ENCODE peak calls at places on chromosome 19, in five cellular contexts. T is H9, E is H1, W is neuronal stem cell, D is mesenchymal stem cell. B is an unnamed sample.

GRCh38 chr19:32231020-32231419 is 114.4 kb upstream of the ZNF507 start:
- DNase-seq in E (no peak), T (no peak), W (no peak), D (no peak), B (no peak)

GRCh38 chr19:54029930-54030490 is 33.7 kb downstream of the VSTM1 start:
- DNase-seq in W (peak), T (peak), D (peak), E (peak), B (peak)

GRCh38 chr19:42655748-42656147 is 61.0 kb upstream of the CEACAM8 start:
- DNase-seq in W (no peak), E (no peak), T (no peak), D (no peak), B (no peak)

GRCh38 chr19:39237200-39238184 is 7.3 kb downstream of the IFNL3 start:
- DNase-seq in E (no peak), W (no peak), D (no peak), T (peak), B (peak)

GRCh38 chr19:33436360-33437345 is 63.1 kb downstream of the CEBPG start:
- DNase-seq in W (no peak), T (no peak), E (no peak), D (no peak), B (no peak)

GRCh38 chr19:48812094-48812929 is 1.5 kb upstream of the BCAT2 start:
- DNase-seq in E (no peak), T (peak), D (peak), W (peak), B (peak)

GRCh38 chr19:23512151-23512925 is 117.1 kb upstream of the ZNF91 start:
- DNase-seq in W (no peak), D (no peak), E (no peak), T (no peak), B (peak)

GRCh38 chr19:18128044-18128443 is 24.9 kb upstream of the PIK3R2 start:
- DNase-seq in E (no peak), W (no peak), T (no peak), D (peak), B (no peak)

GRCh38 chr19:42239544-42240220 is 2.7 kb downstream of the GSK3A start:
- DNase-seq in D (no peak), W (no peak), E (no peak), T (no peak), B (no peak)

GRCh38 chr19:42024622-42025111 is 30.6 kb upstream of the ATP1A3 start:
- DNase-seq in W (no peak), D (peak), T (no peak), E (no peak), B (no peak)

GRCh38 chr19:34408421-34408820 is 4.2 kb downstream of the PDCD2L start:
- DNase-seq in W (no peak), D (no peak), E (no peak), T (no peak), B (no peak)

GRCh38 chr19:48169585-48169973 is 565 bp downstream of the LIG1 start:
- DNase-seq in D (peak), W (peak), T (peak), E (peak), B (peak)

GRCh38 chr19:16296713-16297112 is 27.9 kb upstream of the KLF2 start:
- DNase-seq in E (no peak), W (no peak), D (no peak), T (no peak), B (no peak)
- H2BK5ac ChIP-seq in E (no peak), W (no peak), D (no peak), T (no peak), B (no peak)

DNA sequence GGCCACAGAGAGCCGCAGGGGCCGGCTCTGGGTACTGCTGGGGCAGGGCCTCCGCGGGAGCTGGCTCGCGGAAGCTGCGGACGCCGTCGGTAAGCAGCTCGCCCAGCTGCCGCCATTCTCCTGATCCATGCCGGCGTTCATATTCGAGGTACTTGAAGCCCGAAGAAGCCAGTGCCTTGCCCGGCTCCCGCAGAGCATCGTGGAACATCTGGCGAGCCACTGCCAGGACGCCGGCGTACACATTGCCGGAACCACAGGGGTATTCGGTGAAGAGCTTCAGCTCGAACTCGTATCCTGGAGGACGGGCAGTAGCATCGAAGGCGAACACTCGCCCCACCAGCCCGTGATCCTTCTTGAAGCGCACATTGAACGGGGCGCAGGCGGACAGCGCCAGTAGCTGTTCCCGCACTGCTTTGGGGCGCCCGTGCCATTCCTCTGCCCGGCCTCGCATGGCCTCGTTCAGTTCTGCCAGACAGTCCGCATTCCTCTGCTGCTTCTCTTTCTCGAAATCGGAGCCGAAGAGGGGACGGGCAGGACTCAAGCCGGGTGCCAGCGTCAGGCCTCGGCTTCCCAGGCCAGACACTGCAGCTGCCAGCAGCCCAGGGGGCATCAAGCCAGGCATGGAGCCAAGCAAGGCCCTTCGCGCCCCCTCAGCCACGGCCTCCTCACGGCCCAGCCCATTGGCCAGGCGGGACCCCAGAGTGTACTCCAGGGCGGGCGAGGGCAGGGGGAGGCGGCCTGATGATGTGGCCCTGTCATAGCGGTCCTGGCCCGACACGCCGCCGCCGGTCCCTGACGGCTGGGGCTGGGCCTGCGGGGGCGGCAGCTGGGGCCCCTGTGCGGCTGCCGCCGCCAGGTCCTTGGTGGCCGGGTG is 1.0 kb downstream of the IRF2BP1 start:
- DNase-seq in T (peak), E (no peak), W (no peak), D (no peak), B (peak)
- H2BK12ac ChIP-seq in T (no peak), E (peak), W (peak), D (peak), B (no peak)

GRCh38 chr19:55493650-55494171 is 5.5 kb downstream of the SSC5D start:
- DNase-seq in W (no peak), E (no peak), D (no peak), T (no peak), B (no peak)
- H4K91ac ChIP-seq in W (no peak), E (no peak), D (no peak), T (no peak), B (peak)

GRCh38 chr19:7533925-7534480 is 1.5 kb upstream of the PNPLA6 start:
- DNase-seq in W (peak), E (peak), D (peak), T (peak), B (peak)
- H2BK5ac ChIP-seq in W (peak), E (peak), D (no peak), T (no peak), B (peak)

GRCh38 chr19:45958763-45959516 is 14.7 kb downstream of the NOVA2 start:
- DNase-seq in D (no peak), E (no peak), T (no peak), W (no peak), B (no peak)

GRCh38 chr19:45960595-45961235 is 12.9 kb downstream of the NOVA2 start:
- DNase-seq in T (peak), E (no peak), D (no peak), W (no peak), B (no peak)

GRCh38 chr19:45958320-45958719 is 15.3 kb downstream of the NOVA2 start:
- DNase-seq in D (no peak), E (no peak), W (no peak), T (no peak), B (no peak)

GRCh38 chr19:45959517-45960025 is 14.1 kb downstream of the NOVA2 start:
- DNase-seq in W (no peak), D (no peak), T (no peak), E (no peak), B (no peak)

DNA sequence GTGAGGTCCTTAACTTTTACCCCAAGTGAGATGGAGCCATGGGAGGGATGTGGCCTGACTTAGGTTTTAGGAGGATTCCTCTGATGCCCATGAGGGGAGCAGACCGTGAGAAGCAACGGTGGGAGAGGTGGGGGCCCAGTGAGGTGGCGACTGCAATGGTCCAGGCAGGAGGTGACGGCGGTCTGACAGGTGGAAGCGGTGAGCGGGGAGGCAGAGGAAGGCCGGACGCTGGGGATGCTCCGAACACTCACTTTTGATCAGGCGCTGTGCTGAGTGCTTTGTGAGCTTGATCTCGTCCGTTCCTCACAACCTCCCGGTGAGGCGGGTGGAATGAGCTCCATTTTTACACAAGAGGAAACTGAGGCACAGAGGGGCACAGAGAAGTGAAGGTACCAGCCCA is 11.6 kb downstream of the NOVA2 start:
- DNase-seq in T (no peak), E (no peak), W (no peak), D (no peak), B (no peak)
- H2BK12ac ChIP-seq in T (no peak), E (peak), W (no peak), D (no peak), B (no peak)

GRCh38 chr19:6011206-6011605 is 33.3 kb upstream of the RANBP3 start:
- DNase-seq in W (no peak), E (no peak), T (no peak), D (no peak), B (no peak)

GRCh38 chr19:6012416-6013170 is 34.7 kb upstream of the RANBP3 start:
- DNase-seq in W (no peak), T (no peak), E (no peak), D (no peak), B (no peak)

GRCh38 chr19:6011794-6012193 is 33.9 kb upstream of the RANBP3 start:
- DNase-seq in W (no peak), D (no peak), T (no peak), E (no peak), B (no peak)

GRCh38 chr19:6007866-6008265 is 29.9 kb upstream of the RANBP3 start:
- DNase-seq in D (no peak), T (no peak), W (no peak), E (no peak), B (no peak)

DNA sequence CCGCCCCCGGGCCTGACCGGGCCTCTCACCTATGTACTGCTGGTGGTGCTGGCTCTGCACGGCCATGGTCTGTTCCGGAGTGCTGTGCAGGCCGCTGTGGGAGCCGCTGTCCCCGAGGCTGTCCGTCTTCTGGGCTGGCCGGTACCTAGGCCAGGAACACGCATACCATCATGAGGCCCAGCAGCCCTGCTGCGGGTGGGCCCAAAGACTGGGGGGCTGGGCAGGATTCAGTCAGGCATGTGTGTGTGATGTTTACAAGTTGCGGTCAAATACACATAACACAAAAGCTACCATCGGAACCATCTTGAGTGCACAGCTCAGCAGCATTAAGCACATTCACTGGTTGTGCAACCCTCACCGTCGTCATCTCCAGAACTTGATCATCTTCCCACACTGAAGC is 32.2 kb upstream of the RANBP3 start:
- DNase-seq in T (no peak), E (no peak), D (peak), W (no peak), B (peak)
- H4K91ac ChIP-seq in T (no peak), E (no peak), D (no peak), W (no peak), B (no peak)

GRCh38 chr19:49957262-49957915 is 3.6 kb downstream of the SIGLEC11 start:
- DNase-seq in T (no peak), E (no peak), W (no peak), D (no peak), B (no peak)
- H2BK5ac ChIP-seq in T (no peak), E (no peak), W (no peak), D (no peak), B (no peak)

GRCh38 chr19:7382694-7383093 is 34.0 kb downstream of the ARHGEF18 start:
- DNase-seq in D (no peak), E (no peak), T (peak), W (no peak), B (no peak)
- H2BK12ac ChIP-seq in D (no peak), E (no peak), T (no peak), W (no peak), B (peak)

B was measured in trophoblast cell.